ENCODE peak calls at places on chromosomes 16 and 17, in five cellular contexts. G, M, Q, R and B are unnamed samples.
A peak's percentile ranks its signal among the peaks of the same experiment; 100 is the strongest.

GRCh38 chr16:50213939-50214519 is 52.3 kb upstream of the ADCY7 start:
- DNase-seq in R (no peak), Q (no peak), M (no peak), G (no peak), B (no peak)

GRCh38 chr16:72658888-72659717 is 388.8 kb downstream of the ZFHX3 start:
- DNase-seq in Q (no peak), G (no peak), R (no peak), M (no peak), B (no peak)

GRCh38 chr17:43549496-43549895 is 3.4 kb upstream of the ETV4 start:
- DNase-seq in Q (no peak), M (no peak), R (no peak), G (no peak), B (no peak)

GRCh38 chr17:77723071-77723908 is 235.2 kb upstream of the TNRC6C start:
- DNase-seq in R (peak; percentile 64), M (no peak), Q (no peak), G (no peak), B (no peak)

GRCh38 chr17:18315498-18316360 is 636 bp downstream of the SMCR8 start:
- DNase-seq in R (no peak), M (no peak), G (no peak), Q (no peak), B (peak; percentile 29)

GRCh38 chr16:30927789-30928378 is 4.5 kb downstream of the FBXL19 start:
- DNase-seq in R (no peak), G (peak; percentile 81), M (peak; percentile 67), Q (no peak), B (no peak)

GRCh38 chr17:43456661-43457361 is 27.0 kb upstream of the DHX8 start:
- DNase-seq in M (no peak), R (peak; percentile 93), Q (no peak), G (no peak), B (no peak)

GRCh38 chr16:73126453-73126853 is 78.5 kb upstream of the ZFHX3 start:
- DNase-seq in R (no peak), G (no peak), Q (no peak), M (no peak), B (no peak)

GRCh38 chr17:43591750-43592562 is 45.8 kb upstream of the ETV4 start:
- DNase-seq in R (peak; percentile 94), M (no peak), G (no peak), Q (peak; percentile 31), B (peak; percentile 25)

GRCh38 chr16:77588389-77588788 is 133.9 kb upstream of the NUDT7 start:
- DNase-seq in R (no peak), M (no peak), G (no peak), Q (no peak), B (no peak)

GRCh38 chr17:82487898-82488297 is 29.4 kb downstream of the NARF start:
- DNase-seq in R (no peak), M (no peak), G (no peak), Q (no peak), B (no peak)
- TF ChIP-seq POLR2A in R (no peak), M (no peak), G (no peak), Q (no peak), B (no peak)

GRCh38 chr17:15436399-15437369 is 30.7 kb downstream of the CDRT4 start:
- DNase-seq in Q (peak; percentile 44), G (no peak), M (no peak), R (no peak), B (no peak)
- TF ChIP-seq POLR2AphosphoS5 in Q (no peak), G (no peak), M (no peak), R (peak; percentile 21), B (peak; percentile 34)

GRCh38 chr17:64384253-64385186 is 6.1 kb downstream of the PECAM1 start:
- DNase-seq in R (no peak), Q (peak; percentile 20), M (no peak), G (no peak), B (no peak)

GRCh38 chr17:64377769-64378282 is 12.8 kb downstream of the PECAM1 start:
- DNase-seq in R (no peak), M (no peak), G (no peak), Q (no peak), B (no peak)

GRCh38 chr17:64382184-64382583 is 8.5 kb downstream of the PECAM1 start:
- DNase-seq in M (no peak), R (no peak), G (no peak), Q (no peak), B (no peak)

GRCh38 chr17:64378890-64379354 is 11.7 kb downstream of the PECAM1 start:
- DNase-seq in R (no peak), Q (peak; percentile 32), G (no peak), M (no peak), B (no peak)

DNA sequence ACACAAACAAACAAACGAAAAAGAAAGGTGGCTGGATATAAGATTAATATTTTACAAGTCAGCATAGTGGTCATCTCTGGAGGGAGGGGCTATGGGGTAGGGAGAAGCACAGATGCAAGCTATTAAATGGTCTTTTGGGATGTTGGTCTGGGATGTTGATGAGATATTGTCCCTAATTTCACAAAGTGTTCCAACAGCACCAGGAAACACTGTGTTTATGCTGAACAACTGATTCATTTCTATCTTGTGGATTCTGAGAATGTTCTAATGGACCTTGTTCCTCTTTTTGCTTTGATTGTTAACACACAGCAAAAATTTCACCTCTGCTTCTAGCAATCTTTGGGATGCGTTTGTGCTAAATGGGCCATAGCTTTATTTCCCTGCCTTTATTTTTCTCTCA is 9.7 kb downstream of the PECAM1 start:
- DNase-seq in G (no peak), M (no peak), R (no peak), Q (no peak), B (no peak)
- TF ChIP-seq POLR2A in G (no peak), M (no peak), R (no peak), Q (no peak), B (no peak)

GRCh38 chr16:85335584-85336492 is 223.6 kb upstream of the CIBAR2 start:
- DNase-seq in Q (no peak), R (no peak), M (no peak), G (no peak), B (no peak)
- TF ChIP-seq POLR2AphosphoS5 in Q (no peak), R (no peak), M (no peak), G (no peak), B (no peak)

GRCh38 chr17:9703781-9704082 is 58.4 kb downstream of the USP43 start:
- DNase-seq in M (no peak), G (no peak), R (no peak), Q (no peak), B (no peak)
- TF ChIP-seq POLR2A in M (no peak), G (no peak), R (no peak), Q (no peak), B (no peak)

GRCh38 chr16:74743668-74744299 is 30.8 kb downstream of the FA2H start:
- DNase-seq in R (no peak), G (peak; percentile 88), Q (peak; percentile 97), M (no peak), B (peak; percentile 94)
- TF ChIP-seq POLR2AphosphoS5 in R (peak; percentile 11), G (peak; percentile 81), Q (no peak), M (no peak), B (no peak)

GRCh38 chr16:86180244-86180643 is 281.3 kb downstream of the IRF8 start:
- DNase-seq in G (no peak), M (no peak), R (no peak), Q (no peak), B (no peak)
- TF ChIP-seq POLR2A in G (no peak), M (no peak), R (no peak), Q (no peak), B (no peak)

DNA sequence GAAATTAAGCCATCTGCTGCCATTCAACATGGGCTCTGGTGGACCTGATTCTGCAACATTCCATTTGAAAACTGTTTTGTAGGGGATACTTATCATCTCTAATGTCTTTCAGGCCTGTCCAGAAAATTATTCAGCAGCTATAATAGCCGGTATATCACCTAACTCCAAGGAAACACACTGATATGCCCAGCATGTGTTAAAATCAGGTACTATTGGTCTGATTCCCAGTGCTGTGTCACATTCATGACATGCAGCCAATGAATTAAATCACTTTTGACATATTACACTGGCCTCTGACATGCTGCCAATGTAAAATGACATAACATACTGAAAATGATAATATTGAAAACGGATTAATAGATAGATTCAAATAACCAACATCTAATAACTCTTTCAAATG is 60.5 kb upstream of the IRX5 start:
- DNase-seq in M (no peak), G (no peak), Q (no peak), R (no peak), B (no peak)
- TF ChIP-seq POLR2AphosphoS5 in M (no peak), G (no peak), Q (no peak), R (no peak), B (no peak)

GRCh38 chr16:69310479-69311114 is 553 bp upstream of the VPS4A start:
- DNase-seq in G (no peak), Q (no peak), M (no peak), R (no peak), B (no peak)

GRCh38 chr16:69311533-69312388 is 611 bp downstream of the VPS4A start:
- DNase-seq in G (no peak), Q (peak; percentile 40), R (no peak), M (peak; percentile 57), B (peak; percentile 54)

GRCh38 chr16:69313469-69313868 is 2.3 kb downstream of the VPS4A start:
- DNase-seq in Q (no peak), R (no peak), G (no peak), M (no peak), B (no peak)

GRCh38 chr16:69309316-69309715 is 1.8 kb upstream of the VPS4A start:
- DNase-seq in Q (no peak), R (no peak), M (no peak), G (no peak), B (no peak)

GRCh38 chr16:69311115-69311532 is at the start of gene VPS4A:
- DNase-seq in R (peak; percentile 98), Q (peak; percentile 97), G (peak; percentile 95), M (peak; percentile 97), B (peak; percentile 97)
- TF ChIP-seq POLR2A in R (peak; percentile 58), Q (no peak), G (peak; percentile 50), M (no peak), B (peak; percentile 81)